ENCODE peak calls at places on chromosomes 6 and 20, in eight cellular contexts. Y, E, W, H, Q, O, K and T are unnamed samples.

GRCh38 chr6:140441256-140441655 is 1066.8 kb upstream of the CITED2 start:
- DNase-seq in Y (peak; percentile 49), E (peak; percentile 46), W (peak; percentile 63), H (peak; percentile 28), Q (peak; percentile 32), O (peak; percentile 78), K (peak; percentile 66), T (peak; percentile 37)

GRCh38 chr6:104218132-104218531 is 641.6 kb downstream of the HACE1 start:
- DNase-seq in Y (no peak), E (no peak), W (no peak), H (peak; percentile 1), Q (no peak), O (peak; percentile 26), K (no peak), T (no peak)

GRCh38 chr6:31476515-31477139 is 21.3 kb upstream of the MICB start:
- DNase-seq in Y (no peak), E (no peak), W (no peak), H (no peak), Q (no peak), O (no peak), K (no peak), T (no peak)

GRCh38 chr6:51959744-51960383 is 127.5 kb downstream of the PKHD1 start:
- DNase-seq in Y (peak; percentile 85), E (peak; percentile 82), W (peak; percentile 59), H (peak; percentile 55), Q (peak; percentile 48), O (peak; percentile 74), K (peak; percentile 83), T (peak; percentile 84)

GRCh38 chr6:26536571-26537159 is 1.5 kb upstream of the HMGN4 start:
- DNase-seq in Y (no peak), E (no peak), W (peak; percentile 77), H (peak; percentile 26), Q (no peak), O (peak; percentile 59), K (no peak), T (no peak)

GRCh38 chr6:1240766-1241165 is 71.1 kb upstream of the FOXQ1 start:
- DNase-seq in Y (no peak), E (no peak), W (peak; percentile 16), H (peak; percentile 49), Q (no peak), O (no peak), K (no peak), T (no peak)

GRCh38 chr6:169473663-169474062 is 220.0 kb upstream of the THBS2 start:
- DNase-seq in Y (no peak), E (no peak), W (no peak), H (no peak), Q (no peak), O (no peak), K (no peak), T (no peak)

GRCh38 chr6:122484760-122485159 is 13.2 kb upstream of the SERINC1 start:
- DNase-seq in Y (no peak), E (no peak), W (no peak), H (no peak), Q (no peak), O (no peak), K (no peak), T (no peak)

GRCh38 chr20:19699132-19699971 is 58.7 kb upstream of the RIN2 start:
- DNase-seq in Y (no peak), E (no peak), W (peak; percentile 87), H (peak; percentile 71), Q (no peak), O (peak; percentile 86), K (no peak), T (no peak)

GRCh38 chr6:121733216-121733615 is 297.8 kb downstream of the GJA1 start:
- DNase-seq in Y (no peak), E (no peak), W (peak; percentile 38), H (no peak), Q (no peak), O (no peak), K (no peak), T (no peak)

GRCh38 chr20:9185511-9185910 is 116.6 kb downstream of the PLCB4 start:
- DNase-seq in Y (no peak), E (no peak), W (peak; percentile 89), H (no peak), Q (no peak), O (peak; percentile 62), K (no peak), T (no peak)

GRCh38 chr6:41451039-41451438 is 95.1 kb upstream of the FOXP4 start:
- DNase-seq in Y (no peak), E (peak; percentile 55), W (no peak), H (no peak), Q (peak; percentile 34), O (no peak), K (peak; percentile 42), T (peak; percentile 69)

GRCh38 chr6:34679552-34680255 is 16.9 kb downstream of the ILRUN start:
- DNase-seq in Y (no peak), E (no peak), W (peak; percentile 49), H (no peak), Q (no peak), O (no peak), K (no peak), T (no peak)

GRCh38 chr6:124854338-124854922 is 107.8 kb upstream of the RNF217 start:
- DNase-seq in Y (no peak), E (no peak), W (no peak), H (no peak), Q (no peak), O (no peak), K (no peak), T (no peak)

GRCh38 chr20:53089866-53090265 is 117.7 kb downstream of the TSHZ2 start:
- DNase-seq in Y (no peak), E (no peak), W (no peak), H (no peak), Q (no peak), O (no peak), K (no peak), T (no peak)

GRCh38 chr6:119612871-119613515 is 263.4 kb upstream of the MAN1A1 start:
- DNase-seq in Y (no peak), E (no peak), W (peak; percentile 52), H (peak; percentile 32), Q (no peak), O (no peak), K (no peak), T (no peak)

GRCh38 chr20:52150440-52151258 is 40.9 kb downstream of the ZFP64 start:
- DNase-seq in Y (peak; percentile 23), E (no peak), W (peak; percentile 58), H (peak; percentile 26), Q (no peak), O (peak; percentile 25), K (peak; percentile 29), T (no peak)

GRCh38 chr20:8996817-8997512 is 71.9 kb upstream of the PLCB4 start:
- DNase-seq in Y (no peak), E (no peak), W (no peak), H (no peak), Q (no peak), O (no peak), K (no peak), T (no peak)

GRCh38 chr6:146985111-146985510 is 219.1 kb upstream of the STXBP5 start:
- DNase-seq in Y (no peak), E (no peak), W (no peak), H (no peak), Q (no peak), O (no peak), K (peak; percentile 12), T (no peak)

GRCh38 chr20:6819599-6819998 is 52.1 kb downstream of the BMP2 start:
- DNase-seq in Y (no peak), E (no peak), W (no peak), H (no peak), Q (no peak), O (no peak), K (no peak), T (no peak)
- TF ChIP-seq CTCF in Y (no peak), E (peak; percentile 54), W (peak; percentile 16), H (peak; percentile 44), Q (no peak), O (peak; percentile 14), K (no peak), T (no peak)

GRCh38 chr6:137342607-137343186 is 123.5 kb upstream of the IFNGR1 start:
- DNase-seq in Y (no peak), E (no peak), W (no peak), H (no peak), Q (peak; percentile 14), O (no peak), K (no peak), T (peak; percentile 35)

GRCh38 chr6:137339929-137340559 is 120.9 kb upstream of the IFNGR1 start:
- DNase-seq in Y (no peak), E (no peak), W (no peak), H (peak; percentile 29), Q (no peak), O (no peak), K (no peak), T (no peak)

DNA sequence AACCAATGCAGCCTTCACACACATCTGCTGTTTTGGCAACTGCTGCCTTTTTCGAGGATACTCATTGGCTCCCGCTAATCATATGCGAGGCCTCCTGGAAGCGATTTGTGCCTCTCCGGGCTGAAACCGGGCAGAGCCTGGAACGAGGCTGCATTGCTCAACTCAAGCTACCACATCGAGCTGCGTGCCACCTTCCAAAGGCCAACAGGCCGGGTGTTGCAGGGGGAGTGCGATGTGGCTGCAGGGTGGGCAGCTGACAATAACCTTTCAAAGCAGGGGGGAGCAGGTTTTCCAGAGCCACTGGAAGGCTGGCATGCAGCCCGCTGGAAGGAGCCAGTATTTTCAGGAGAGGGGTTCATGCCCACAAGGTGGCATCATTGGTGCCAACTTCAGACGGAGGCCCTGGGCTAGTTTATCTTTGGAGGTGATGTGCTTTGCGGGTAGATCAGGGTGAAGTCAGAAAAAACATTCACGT is 122.6 kb upstream of the IFNGR1 start:
- DNase-seq in Y (no peak), E (peak; percentile 65), W (no peak), H (no peak), Q (peak; percentile 23), O (no peak), K (no peak), T (peak; percentile 60)
- TF ChIP-seq CTCF in Y (no peak), E (peak; percentile 44), W (peak; percentile 14), H (peak; percentile 13), Q (no peak), O (peak; percentile 25), K (no peak), T (no peak)

GRCh38 chr6:14584450-14584849 is 466.9 kb downstream of the CD83 start:
- DNase-seq in Y (no peak), E (peak; percentile 29), W (peak; percentile 22), H (no peak), Q (no peak), O (no peak), K (no peak), T (no peak)
- TF ChIP-seq CTCF in Y (no peak), E (peak; percentile 34), W (no peak), H (no peak), Q (no peak), O (peak; percentile 33), K (no peak), T (no peak)

DNA sequence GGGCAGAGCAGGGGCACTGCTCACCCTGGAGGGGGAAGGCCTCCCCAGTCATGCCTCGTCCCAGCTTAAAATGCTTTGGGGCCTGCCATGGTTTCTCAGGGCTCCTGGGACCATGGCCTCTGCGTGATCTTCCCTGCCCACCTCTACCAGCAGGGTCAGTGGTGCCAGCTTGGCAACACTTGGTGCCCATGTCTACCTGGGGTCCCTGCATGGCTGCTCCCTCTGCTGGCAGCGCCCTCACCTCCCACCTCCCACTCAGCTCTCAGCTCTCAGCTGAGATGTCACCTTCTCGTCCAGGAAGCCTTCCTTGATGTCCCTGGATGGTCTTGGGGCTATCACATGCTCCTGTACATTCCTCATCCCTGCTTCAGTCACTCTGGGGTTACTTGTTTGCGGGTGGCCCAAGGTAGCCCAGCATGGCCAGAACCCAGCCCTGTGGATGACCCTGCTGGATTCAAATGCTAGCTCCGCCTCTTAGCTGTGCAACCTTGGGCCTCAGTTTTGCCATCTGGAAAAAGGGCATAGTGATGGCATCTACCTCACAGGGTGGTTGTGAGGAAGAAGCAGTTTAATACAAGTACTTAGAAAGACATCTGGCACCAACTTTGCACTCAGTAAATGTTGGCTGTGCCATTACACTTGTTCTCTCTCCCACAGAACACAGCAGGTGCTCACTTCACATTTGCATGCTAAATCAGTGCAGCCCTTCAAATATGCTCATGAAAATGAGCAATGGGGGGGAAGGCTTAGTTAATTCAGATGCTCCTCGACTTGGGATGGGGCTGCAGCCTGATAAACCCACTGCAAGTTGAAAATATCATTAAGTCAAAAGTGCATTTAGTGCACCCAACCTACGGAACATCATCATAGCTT is 53.5 kb upstream of the PTPN1 start:
- DNase-seq in Y (no peak), E (no peak), W (no peak), H (no peak), Q (no peak), O (no peak), K (no peak), T (no peak)
- TF ChIP-seq CTCF in Y (no peak), E (no peak), W (no peak), H (peak; percentile 29), Q (peak; percentile 12), O (peak; percentile 44), K (no peak), T (no peak)